ENCODE peak calls at places on chromosome 2, in seven cellular contexts. F, C, O, I, Y, L and T are unnamed samples.

GRCh38 chr2:224046752-224047151 is 7.7 kb upstream of the SERPINE2 start:
- DNase-seq in O (no peak), Y (no peak), I (peak; percentile 19), F (no peak), L (no peak), C (no peak), T (no peak)

GRCh38 chr2:239372835-239373234 is 28.0 kb downstream of the HDAC4 start:
- DNase-seq in I (no peak), O (no peak), C (no peak), Y (no peak), F (no peak), L (no peak), T (no peak)

GRCh38 chr2:5914831-5915611 is 222.8 kb downstream of the SOX11 start:
- DNase-seq in L (no peak), C (no peak), I (no peak), O (no peak), Y (no peak), F (no peak), T (no peak)

GRCh38 chr2:232340171-232340935 is 38.2 kb upstream of the ALPP start:
- DNase-seq in F (no peak), O (no peak), L (no peak), Y (no peak), I (no peak), C (no peak), T (no peak)

GRCh38 chr2:20511130-20511529 is 64.3 kb downstream of the RHOB start:
- DNase-seq in O (no peak), F (no peak), L (no peak), I (no peak), C (no peak), Y (no peak), T (no peak)

GRCh38 chr2:1911811-1912210 is 167.5 kb upstream of the PXDN start:
- DNase-seq in O (no peak), C (no peak), I (no peak), Y (no peak), L (no peak), F (no peak), T (no peak)

GRCh38 chr2:134232461-134232860 is 21.4 kb upstream of the MGAT5 start:
- DNase-seq in F (no peak), Y (no peak), L (no peak), C (no peak), O (no peak), I (no peak), T (no peak)

GRCh38 chr2:26970928-26971627 is 641 bp downstream of the MAPRE3 start:
- DNase-seq in C (no peak), L (no peak), F (no peak), I (peak; percentile 45), O (peak; percentile 55), Y (no peak), T (no peak)

GRCh38 chr2:70958759-70959158 is 19.7 kb upstream of the ANKRD53 start:
- DNase-seq in O (no peak), I (no peak), L (no peak), C (no peak), F (no peak), Y (no peak), T (no peak)

GRCh38 chr2:241223211-241224067 is 35.0 kb downstream of the ANO7 start:
- DNase-seq in L (no peak), Y (no peak), O (no peak), C (no peak), F (no peak), I (peak; percentile 34), T (no peak)